ENCODE peak calls at places on chromosomes 3 and 15, in seven cellular contexts. D, M, G, I, U, Q and C are unnamed samples.

GRCh38 chr3:47854720-47855455 is 52.0 kb downstream of the DHX30 start:
- DNase-seq in M (no peak), G (no peak), U (no peak), D (no peak), Q (no peak), I (no peak), C (no peak)

GRCh38 chr3:58487140-58487886 is 4.6 kb upstream of the KCTD6 start:
- DNase-seq in Q (no peak), I (no peak), U (no peak), D (no peak), M (no peak), G (peak), C (no peak)

GRCh38 chr3:124730920-124731297 is 657 bp downstream of the UMPS start:
- DNase-seq in G (no peak), M (no peak), U (no peak), I (no peak), Q (no peak), D (no peak), C (no peak)

GRCh38 chr3:53815651-53816050 is 30.6 kb downstream of the CHDH start:
- DNase-seq in U (no peak), M (no peak), Q (no peak), G (no peak), D (no peak), I (no peak), C (no peak)

GRCh38 chr15:77023576-77024272 is 28.8 kb downstream of the PSTPIP1 start:
- DNase-seq in D (no peak), G (peak), M (no peak), I (no peak), U (peak), Q (no peak), C (no peak)

GRCh38 chr15:28964098-28964497 is 78.3 kb downstream of the APBA2 start:
- DNase-seq in I (no peak), G (no peak), D (no peak), U (no peak), Q (no peak), M (no peak), C (no peak)

GRCh38 chr3:185270262-185270955 is 16.6 kb upstream of the EHHADH start:
- DNase-seq in D (no peak), M (no peak), U (no peak), Q (peak), G (no peak), I (no peak), C (no peak)

GRCh38 chr3:130729154-130729553 is 17.5 kb downstream of the PIK3R4 start:
- DNase-seq in D (no peak), U (no peak), M (no peak), Q (no peak), G (no peak), I (no peak), C (no peak)

GRCh38 chr3:107598926-107599754 is 76.4 kb downstream of the BBX start:
- DNase-seq in I (peak), Q (peak), G (peak), D (no peak), M (peak), U (peak), C (peak)

GRCh38 chr3:147421184-147421912 is 12.2 kb downstream of the ZIC1 start:
- DNase-seq in G (no peak), M (no peak), D (no peak), U (no peak), Q (no peak), I (no peak), C (no peak)

GRCh38 chr3:15287565-15288330 is 44.6 kb downstream of the SH3BP5 start:
- DNase-seq in Q (no peak), D (peak), M (no peak), U (no peak), I (peak), G (peak), C (no peak)

GRCh38 chr15:73244333-73244732 is 124.4 kb downstream of the HCN4 start:
- DNase-seq in M (no peak), G (no peak), U (no peak), D (no peak), Q (peak), I (no peak), C (no peak)

GRCh38 chr3:111541911-111542483 is at the start of gene CD96:
- DNase-seq in I (peak), U (peak), Q (no peak), G (no peak), D (no peak), M (no peak), C (no peak)
- H3K27ac ChIP-seq in I (no peak), U (peak), Q (no peak), G (peak), D (no peak), M (no peak), C (no peak)

GRCh38 chr3:154971771-154972326 is 108.3 kb upstream of the MME start:
- DNase-seq in G (no peak), I (no peak), D (no peak), M (peak), Q (no peak), U (no peak), C (no peak)

GRCh38 chr3:154971341-154971740 is 108.8 kb upstream of the MME start:
- DNase-seq in G (no peak), I (no peak), M (no peak), Q (no peak), D (no peak), U (no peak), C (no peak)

GRCh38 chr3:154970796-154971195 is 109.3 kb upstream of the MME start:
- DNase-seq in U (no peak), D (no peak), I (no peak), M (no peak), G (no peak), Q (no peak), C (no peak)

GRCh38 chr3:154973851-154974250 is 106.3 kb upstream of the MME start:
- DNase-seq in G (no peak), I (no peak), D (no peak), M (no peak), Q (no peak), U (no peak), C (no peak)

DNA sequence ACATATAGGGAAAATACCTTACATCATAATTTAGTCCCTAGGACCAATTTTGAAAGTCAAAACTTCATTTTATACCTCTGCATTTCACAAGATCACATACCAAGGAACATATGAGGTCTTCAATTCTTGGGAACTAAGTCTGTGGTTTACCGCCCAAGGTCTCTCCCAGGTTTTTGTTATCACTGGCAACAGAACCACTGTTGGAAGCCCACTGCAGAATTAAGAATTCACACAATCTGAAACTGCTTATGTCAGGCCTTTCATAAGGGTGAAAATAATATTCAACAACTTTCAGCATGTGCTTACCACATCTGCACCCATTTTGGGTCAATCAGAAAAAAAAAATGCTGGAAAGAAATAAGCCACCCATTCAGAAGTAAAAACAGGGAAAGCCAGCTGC is 107.2 kb upstream of the MME start:
- DNase-seq in Q (no peak), M (no peak), D (no peak), U (no peak), G (no peak), I (peak), C (no peak)
- H3K27ac ChIP-seq in Q (no peak), M (peak), D (no peak), U (no peak), G (no peak), I (no peak), C (no peak)

DNA sequence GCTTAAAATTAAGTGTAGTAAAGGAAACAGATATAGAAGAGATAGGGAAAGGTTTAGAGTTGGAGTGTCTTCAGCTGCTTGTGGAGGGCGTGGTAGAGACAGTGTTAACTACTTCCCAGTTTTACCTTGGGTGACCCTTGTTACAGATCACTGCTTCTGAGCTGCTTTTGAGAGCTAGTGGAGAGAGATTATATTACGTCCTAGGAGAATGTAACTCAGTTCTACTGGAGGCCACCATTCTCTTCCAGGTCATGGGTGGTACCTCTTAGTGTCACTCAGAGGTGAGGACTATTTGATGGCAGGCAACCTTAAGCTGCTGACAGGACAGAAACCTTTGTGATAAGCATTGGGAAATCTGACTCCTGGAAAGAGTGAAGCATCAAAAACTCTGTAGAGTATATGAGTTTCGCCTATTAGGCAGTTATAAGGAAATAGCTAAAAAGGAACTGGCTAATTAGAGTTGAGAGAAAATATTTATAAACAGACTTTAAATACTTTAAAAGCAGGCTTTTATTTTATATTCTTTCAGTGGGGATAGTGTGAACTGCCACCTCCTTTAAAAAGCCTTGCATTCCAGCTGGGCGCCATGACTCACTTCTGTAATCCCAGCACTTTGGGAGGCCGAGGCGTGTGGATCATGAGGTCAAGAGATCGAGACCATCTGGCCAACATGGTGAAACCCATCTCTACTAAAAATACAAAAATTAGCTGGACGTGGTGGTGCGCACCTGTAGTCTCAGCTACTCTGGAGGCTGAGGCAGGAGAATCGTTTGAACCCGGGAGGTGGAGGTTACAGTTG is 106.5 kb downstream of the ZNF609 start:
- DNase-seq in G (no peak), D (no peak), M (no peak), Q (peak), I (no peak), U (no peak), C (no peak)
- H3K27ac ChIP-seq in G (no peak), D (no peak), M (no peak), Q (peak), I (no peak), U (no peak), C (no peak)

DNA sequence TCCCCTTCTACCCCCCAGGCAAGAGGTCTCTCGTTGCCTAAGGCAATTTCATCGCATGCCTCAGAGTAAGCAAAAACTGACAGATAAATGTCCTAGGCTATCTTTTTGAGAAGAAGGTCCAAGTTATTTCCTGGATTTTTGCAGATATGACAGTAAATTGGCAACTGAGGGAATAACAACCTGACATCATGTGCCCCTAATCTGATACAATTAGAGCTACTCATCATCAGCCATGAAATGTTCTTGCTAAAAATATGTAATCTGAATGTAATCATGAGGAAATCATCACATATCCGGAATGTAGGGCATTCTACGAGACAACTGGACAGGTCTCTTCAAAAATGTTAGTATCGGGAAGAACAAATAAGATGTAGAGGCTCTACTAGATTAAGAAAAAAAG is 44.1 kb downstream of the TNIK start:
- DNase-seq in G (no peak), U (no peak), M (no peak), D (no peak), I (no peak), Q (no peak), C (no peak)
- H3K27ac ChIP-seq in G (no peak), U (no peak), M (no peak), D (no peak), I (no peak), Q (no peak), C (peak)